ENCODE peak calls at places on chromosomes 6 and 20, in six cellular contexts. One of them, this sample, is unnamed. For H3K4me1, the result is how much of the 10 kb centered on the place peaks cover.

GRCh38 chr6:141267420-141267819 is 865.3 kb upstream of the GJE1 start:
- DNase-seq in tibial nerve: no peak
- DNase-seq in endothelial cell of umbilical vein: no peak
- DNase-seq in body of pancreas: no peak
- DNase-seq in heart left ventricle: no peak
- DNase-seq in A549: no peak
- DNase-seq in this sample: no peak

GRCh38 chr20:23399568-23400241 is 21.6 kb downstream of the NAPB start:
- DNase-seq in heart left ventricle: no peak
- DNase-seq in endothelial cell of umbilical vein: no peak
- DNase-seq in body of pancreas: no peak
- DNase-seq in tibial nerve: no peak
- DNase-seq in A549: peak
- DNase-seq in this sample: no peak

GRCh38 chr20:49877254-49877990 is 37.9 kb downstream of the SPATA2 start:
- DNase-seq in heart left ventricle: no peak
- DNase-seq in tibial nerve: no peak
- DNase-seq in endothelial cell of umbilical vein: no peak
- DNase-seq in body of pancreas: no peak
- DNase-seq in A549: no peak
- DNase-seq in this sample: no peak

GRCh38 chr6:139577991-139578604 is 203.7 kb upstream of the CITED2 start:
- DNase-seq in endothelial cell of umbilical vein: no peak
- DNase-seq in body of pancreas: no peak
- DNase-seq in tibial nerve: no peak
- DNase-seq in heart left ventricle: no peak
- DNase-seq in A549: no peak
- DNase-seq in this sample: no peak

GRCh38 chr6:47424436-47424836 is 53.2 kb upstream of the CD2AP start:
- DNase-seq in tibial nerve: no peak
- DNase-seq in heart left ventricle: no peak
- DNase-seq in endothelial cell of umbilical vein: no peak
- DNase-seq in body of pancreas: no peak
- DNase-seq in A549: no peak
- DNase-seq in this sample: no peak

GRCh38 chr6:2818593-2818992 is 23.1 kb downstream of the SERPINB1 start:
- DNase-seq in tibial nerve: no peak
- DNase-seq in A549: no peak
- DNase-seq in heart left ventricle: no peak
- DNase-seq in body of pancreas: peak
- DNase-seq in endothelial cell of umbilical vein: peak
- DNase-seq in this sample: no peak

GRCh38 chr6:147510949-147511590 is 2.6 kb downstream of the SAMD5 start:
- DNase-seq in body of pancreas: no peak
- DNase-seq in tibial nerve: no peak
- DNase-seq in endothelial cell of umbilical vein: no peak
- DNase-seq in heart left ventricle: no peak
- DNase-seq in A549: no peak
- DNase-seq in this sample: no peak

GRCh38 chr6:25050356-25050755 is 114.6 kb upstream of the RIPOR2 start:
- DNase-seq in A549: no peak
- DNase-seq in endothelial cell of umbilical vein: peak
- DNase-seq in heart left ventricle: no peak
- DNase-seq in tibial nerve: no peak
- DNase-seq in body of pancreas: no peak
- DNase-seq in this sample: no peak

GRCh38 chr6:45514454-45514853 is 136.7 kb upstream of the SUPT3H start:
- DNase-seq in A549: no peak
- DNase-seq in tibial nerve: no peak
- DNase-seq in heart left ventricle: no peak
- DNase-seq in endothelial cell of umbilical vein: no peak
- DNase-seq in body of pancreas: no peak
- DNase-seq in this sample: no peak

GRCh38 chr6:160102956-160103824 is 18.4 kb upstream of the SLC22A1 start:
- DNase-seq in heart left ventricle: no peak
- DNase-seq in A549: peak
- DNase-seq in tibial nerve: no peak
- DNase-seq in endothelial cell of umbilical vein: peak
- DNase-seq in body of pancreas: no peak
- DNase-seq in this sample: no peak

GRCh38 chr20:18077157-18077556 is 19.4 kb upstream of the OVOL2 start:
- DNase-seq in heart left ventricle: no peak
- DNase-seq in A549: no peak
- DNase-seq in endothelial cell of umbilical vein: no peak
- DNase-seq in body of pancreas: no peak
- DNase-seq in tibial nerve: no peak
- DNase-seq in this sample: no peak

GRCh38 chr6:29071831-29072723 is 15.0 kb downstream of the OR2B3 start:
- DNase-seq in A549: peak
- DNase-seq in body of pancreas: peak
- DNase-seq in endothelial cell of umbilical vein: peak
- DNase-seq in tibial nerve: no peak
- DNase-seq in heart left ventricle: no peak
- DNase-seq in this sample: no peak

GRCh38 chr6:111784423-111784822 is 88.8 kb downstream of the FYN start:
- DNase-seq in heart left ventricle: no peak
- DNase-seq in A549: no peak
- DNase-seq in tibial nerve: no peak
- DNase-seq in body of pancreas: no peak
- DNase-seq in endothelial cell of umbilical vein: peak
- DNase-seq in this sample: no peak

GRCh38 chr20:57089701-57090144 is 176.7 kb downstream of the BMP7 start:
- DNase-seq in A549: peak
- DNase-seq in tibial nerve: peak
- DNase-seq in body of pancreas: peak
- DNase-seq in endothelial cell of umbilical vein: peak
- DNase-seq in heart left ventricle: peak
- DNase-seq in this sample: peak

GRCh38 chr6:3384346-3385143 is 72.3 kb downstream of the SLC22A23 start:
- DNase-seq in tibial nerve: no peak
- DNase-seq in A549: no peak
- DNase-seq in heart left ventricle: no peak
- DNase-seq in endothelial cell of umbilical vein: no peak
- DNase-seq in body of pancreas: no peak
- DNase-seq in this sample: no peak

GRCh38 chr6:4162345-4162744 is 27.0 kb upstream of the ECI2 start:
- DNase-seq in endothelial cell of umbilical vein: no peak
- DNase-seq in tibial nerve: no peak
- DNase-seq in A549: no peak
- DNase-seq in heart left ventricle: no peak
- DNase-seq in body of pancreas: no peak
- DNase-seq in this sample: no peak

GRCh38 chr6:63764318-63764916 is 128.8 kb downstream of the PHF3 start:
- DNase-seq in endothelial cell of umbilical vein: peak
- DNase-seq in body of pancreas: no peak
- DNase-seq in tibial nerve: no peak
- DNase-seq in A549: no peak
- DNase-seq in heart left ventricle: no peak
- DNase-seq in this sample: no peak

DNA sequence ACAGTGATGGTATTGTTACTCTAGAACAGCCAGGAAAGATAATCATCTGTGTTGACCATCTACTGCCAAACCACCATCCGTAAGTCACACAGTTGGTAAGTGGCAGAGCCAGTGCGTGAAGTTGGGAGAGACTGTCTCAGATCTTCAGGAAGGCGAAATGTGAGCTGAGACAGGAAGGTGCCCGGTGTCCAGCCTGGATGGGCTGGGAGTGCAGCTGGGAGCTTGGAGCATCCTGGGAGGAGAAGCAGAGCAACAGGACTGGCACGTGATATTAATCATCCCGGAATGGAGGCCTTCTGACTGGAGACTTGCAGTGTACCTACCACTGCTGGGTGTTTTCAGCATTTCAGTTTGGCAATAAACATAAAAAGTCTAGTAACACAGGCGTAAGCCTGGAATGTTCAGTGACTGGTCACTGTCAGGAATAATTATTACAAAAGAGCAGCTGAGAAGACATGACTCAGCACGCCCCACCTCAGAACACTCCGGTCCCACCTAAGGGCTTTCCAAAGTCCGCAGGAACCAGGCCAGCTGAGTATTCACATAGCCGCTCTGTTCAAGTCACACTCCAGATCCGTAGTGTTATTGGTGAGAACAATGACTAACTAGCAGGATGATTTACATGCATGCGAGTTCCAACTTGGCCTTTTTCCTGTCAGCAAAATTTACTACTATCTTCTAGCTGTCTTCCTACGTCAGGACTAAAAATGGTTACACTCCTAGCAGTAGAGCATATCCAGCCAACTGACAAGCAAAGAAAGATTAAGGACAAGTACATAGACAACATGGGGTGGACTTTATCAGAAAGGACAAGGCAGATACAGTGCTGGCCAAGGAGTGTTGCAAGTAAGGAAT is 45.1 kb upstream of the PNRC1 start:
- DNase-seq in body of pancreas: peak
- DNase-seq in heart left ventricle: peak
- DNase-seq in tibial nerve: peak
- DNase-seq in endothelial cell of umbilical vein: peak
- DNase-seq in A549: peak
- DNase-seq in this sample: peak
- TF ChIP-seq POLR2A in body of pancreas: no peak
- TF ChIP-seq POLR2A in heart left ventricle: no peak
- TF ChIP-seq POLR2A in tibial nerve: no peak
- TF ChIP-seq POLR2A in endothelial cell of umbilical vein: no peak
- TF ChIP-seq POLR2A in A549: no peak
- TF ChIP-seq POLR2A in this sample: peak

GRCh38 chr6:15358579-15359327 is 112.9 kb downstream of the JARID2 start:
- DNase-seq in heart left ventricle: no peak
- DNase-seq in A549: no peak
- DNase-seq in endothelial cell of umbilical vein: no peak
- DNase-seq in body of pancreas: no peak
- DNase-seq in tibial nerve: no peak
- DNase-seq in this sample: no peak

GRCh38 chr6:15362274-15363160 is 116.6 kb downstream of the JARID2 start:
- DNase-seq in endothelial cell of umbilical vein: no peak
- DNase-seq in tibial nerve: no peak
- DNase-seq in heart left ventricle: no peak
- DNase-seq in body of pancreas: no peak
- DNase-seq in A549: no peak
- DNase-seq in this sample: no peak

GRCh38 chr6:15357832-15358231 is 112.0 kb downstream of the JARID2 start:
- DNase-seq in heart left ventricle: no peak
- DNase-seq in endothelial cell of umbilical vein: no peak
- DNase-seq in A549: no peak
- DNase-seq in tibial nerve: no peak
- DNase-seq in body of pancreas: no peak
- DNase-seq in this sample: no peak

GRCh38 chr6:15359335-15359862 is 113.5 kb downstream of the JARID2 start:
- DNase-seq in body of pancreas: no peak
- DNase-seq in A549: no peak
- DNase-seq in endothelial cell of umbilical vein: no peak
- DNase-seq in heart left ventricle: no peak
- DNase-seq in tibial nerve: no peak
- DNase-seq in this sample: no peak

DNA sequence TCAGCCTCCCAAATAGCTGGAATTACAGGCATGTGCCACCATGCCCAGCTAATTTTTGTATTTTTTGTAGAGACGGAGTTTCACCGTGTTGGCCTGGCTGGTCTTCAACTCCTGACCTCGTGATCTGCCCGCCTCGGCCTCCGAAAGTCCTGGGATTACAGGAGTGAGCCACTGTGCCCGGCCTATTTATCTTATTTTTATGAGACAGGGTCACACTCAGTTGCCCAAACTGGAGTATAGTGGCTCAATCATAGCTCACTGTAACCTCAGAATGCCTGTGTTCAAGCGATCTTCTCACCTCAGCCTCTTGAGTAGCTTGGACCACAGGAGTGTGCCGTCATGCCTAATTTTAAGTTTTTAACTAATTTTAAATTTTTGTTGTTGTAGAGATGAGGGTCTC is 114.4 kb downstream of the JARID2 start:
- DNase-seq in endothelial cell of umbilical vein: no peak
- DNase-seq in body of pancreas: no peak
- DNase-seq in A549: no peak
- DNase-seq in tibial nerve: no peak
- DNase-seq in heart left ventricle: no peak
- DNase-seq in this sample: no peak
- H3K4me1 ChIP-seq in endothelial cell of umbilical vein: under half
- H3K4me1 ChIP-seq in body of pancreas: under half
- H3K4me1 ChIP-seq in A549: under half
- H3K4me1 ChIP-seq in tibial nerve: under half
- H3K4me1 ChIP-seq in heart left ventricle: under half
- H3K4me1 ChIP-seq in this sample: under half

GRCh38 chr6:166610104-166610503 is 16.9 kb downstream of the RPS6KA2 start:
- DNase-seq in endothelial cell of umbilical vein: no peak
- DNase-seq in tibial nerve: no peak
- DNase-seq in heart left ventricle: no peak
- DNase-seq in body of pancreas: no peak
- DNase-seq in A549: no peak
- DNase-seq in this sample: no peak

GRCh38 chr6:166612471-166612881 is 14.6 kb downstream of the RPS6KA2 start:
- DNase-seq in heart left ventricle: no peak
- DNase-seq in endothelial cell of umbilical vein: no peak
- DNase-seq in A549: no peak
- DNase-seq in tibial nerve: no peak
- DNase-seq in body of pancreas: no peak
- DNase-seq in this sample: no peak

GRCh38 chr6:166605752-166606151 is 19.3 kb upstream of the RAMACL start:
- DNase-seq in tibial nerve: no peak
- DNase-seq in heart left ventricle: no peak
- DNase-seq in endothelial cell of umbilical vein: no peak
- DNase-seq in A549: no peak
- DNase-seq in body of pancreas: no peak
- DNase-seq in this sample: no peak

GRCh38 chr6:166611631-166612030 is 15.4 kb downstream of the RPS6KA2 start:
- DNase-seq in endothelial cell of umbilical vein: no peak
- DNase-seq in heart left ventricle: no peak
- DNase-seq in tibial nerve: no peak
- DNase-seq in body of pancreas: no peak
- DNase-seq in A549: no peak
- DNase-seq in this sample: no peak

GRCh38 chr6:166608819-166609218 is 18.2 kb downstream of the RPS6KA2 start:
- DNase-seq in tibial nerve: no peak
- DNase-seq in body of pancreas: no peak
- DNase-seq in heart left ventricle: no peak
- DNase-seq in A549: no peak
- DNase-seq in endothelial cell of umbilical vein: no peak
- DNase-seq in this sample: no peak
- TF ChIP-seq POLR2A in tibial nerve: no peak
- TF ChIP-seq POLR2A in body of pancreas: no peak
- TF ChIP-seq POLR2A in heart left ventricle: no peak
- TF ChIP-seq POLR2A in A549: no peak
- TF ChIP-seq POLR2A in endothelial cell of umbilical vein: no peak
- TF ChIP-seq POLR2A in this sample: no peak

DNA sequence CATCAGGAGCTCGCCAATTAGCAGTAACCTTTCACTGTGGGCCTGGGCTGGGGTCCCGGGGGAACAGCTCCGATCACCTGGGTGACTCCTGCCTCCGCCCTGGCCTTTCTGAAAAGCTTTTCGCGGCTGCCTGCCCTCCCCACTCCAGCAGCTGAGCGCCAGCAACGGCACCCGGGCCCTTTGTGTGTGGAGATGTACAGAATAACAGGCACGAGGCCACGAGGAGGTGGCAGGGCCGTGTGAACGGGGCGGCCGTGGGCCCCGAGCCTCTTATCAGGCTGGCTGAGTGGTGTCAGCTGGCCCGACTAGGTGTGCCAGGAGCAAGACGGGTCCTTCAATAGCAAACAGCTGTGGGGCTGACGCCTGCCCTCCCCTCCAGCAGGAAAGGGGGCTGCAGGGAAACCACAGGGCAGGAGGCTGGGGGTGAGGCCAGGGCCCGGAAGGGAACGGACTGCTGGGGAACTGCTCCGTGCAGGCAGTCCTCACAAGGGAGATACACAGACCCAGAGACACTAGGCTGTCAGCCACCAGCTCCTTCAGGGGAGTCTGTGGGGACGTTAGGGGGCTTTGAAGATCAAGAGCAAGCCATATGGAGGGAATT is 56.7 kb downstream of the NOL4L start:
- DNase-seq in A549: no peak
- DNase-seq in endothelial cell of umbilical vein: no peak
- DNase-seq in tibial nerve: no peak
- DNase-seq in body of pancreas: peak
- DNase-seq in heart left ventricle: peak
- DNase-seq in this sample: no peak
- H3K4me1 ChIP-seq in A549: under half
- H3K4me1 ChIP-seq in endothelial cell of umbilical vein: under half
- H3K4me1 ChIP-seq in tibial nerve: under half
- H3K4me1 ChIP-seq in body of pancreas: under half
- H3K4me1 ChIP-seq in heart left ventricle: under half
- H3K4me1 ChIP-seq in this sample: under half